ENCODE peak calls at places on chromosome 15, in nine cellular contexts. One of them, this sample, is unnamed.

GRCh38 chr15:90071220-90071807 is 31.0 kb downstream of the IDH2 start:
- DNase-seq in H1: no peak
- DNase-seq in ovary: peak
- DNase-seq in HCT116: peak
- DNase-seq in GM23338: peak
- DNase-seq in heart left ventricle: peak
- DNase-seq in cardiac fibroblast: peak
- DNase-seq in psoas muscle: peak
- DNase-seq in lower lobe of right lung: peak
- DNase-seq in this sample: peak

GRCh38 chr15:90915216-90915807 is 12.2 kb downstream of the MAN2A2 start:
- DNase-seq in H1: no peak
- DNase-seq in ovary: no peak
- DNase-seq in HCT116: no peak
- DNase-seq in GM23338: no peak
- DNase-seq in heart left ventricle: no peak
- DNase-seq in cardiac fibroblast: no peak
- DNase-seq in psoas muscle: peak
- DNase-seq in lower lobe of right lung: peak
- DNase-seq in this sample: no peak

GRCh38 chr15:39855400-39855799 is 64.7 kb downstream of the GPR176 start:
- DNase-seq in H1: no peak
- DNase-seq in ovary: no peak
- DNase-seq in HCT116: no peak
- DNase-seq in GM23338: no peak
- DNase-seq in heart left ventricle: no peak
- DNase-seq in cardiac fibroblast: peak
- DNase-seq in psoas muscle: no peak
- DNase-seq in lower lobe of right lung: no peak
- DNase-seq in this sample: no peak

GRCh38 chr15:63462053-63462452 is 42.3 kb upstream of the USP3 start:
- DNase-seq in H1: no peak
- DNase-seq in ovary: no peak
- DNase-seq in HCT116: no peak
- DNase-seq in GM23338: no peak
- DNase-seq in heart left ventricle: no peak
- DNase-seq in cardiac fibroblast: peak
- DNase-seq in psoas muscle: no peak
- DNase-seq in lower lobe of right lung: no peak
- DNase-seq in this sample: peak

GRCh38 chr15:67329984-67330733 is 75.6 kb downstream of the IQCH start:
- DNase-seq in H1: no peak
- DNase-seq in ovary: no peak
- DNase-seq in HCT116: no peak
- DNase-seq in GM23338: no peak
- DNase-seq in heart left ventricle: no peak
- DNase-seq in cardiac fibroblast: peak
- DNase-seq in psoas muscle: no peak
- DNase-seq in lower lobe of right lung: no peak
- DNase-seq in this sample: no peak

GRCh38 chr15:52181938-52182780 is 9.0 kb downstream of the GNB5 start:
- DNase-seq in H1: no peak
- DNase-seq in ovary: no peak
- DNase-seq in HCT116: no peak
- DNase-seq in GM23338: no peak
- DNase-seq in heart left ventricle: no peak
- DNase-seq in cardiac fibroblast: no peak
- DNase-seq in psoas muscle: no peak
- DNase-seq in lower lobe of right lung: no peak
- DNase-seq in this sample: no peak

GRCh38 chr15:84992157-84992940 is 10.7 kb downstream of the PDE8A start:
- DNase-seq in H1: no peak
- DNase-seq in ovary: no peak
- DNase-seq in HCT116: peak
- DNase-seq in GM23338: no peak
- DNase-seq in heart left ventricle: no peak
- DNase-seq in cardiac fibroblast: peak
- DNase-seq in psoas muscle: no peak
- DNase-seq in lower lobe of right lung: no peak
- DNase-seq in this sample: no peak

GRCh38 chr15:63752075-63752684 is 81.6 kb downstream of the HERC1 start:
- DNase-seq in H1: no peak
- DNase-seq in ovary: no peak
- DNase-seq in HCT116: peak
- DNase-seq in GM23338: peak
- DNase-seq in heart left ventricle: no peak
- DNase-seq in cardiac fibroblast: peak
- DNase-seq in psoas muscle: no peak
- DNase-seq in lower lobe of right lung: no peak
- DNase-seq in this sample: peak

GRCh38 chr15:42065008-42065407 is 29.4 kb downstream of the PLA2G4D start:
- DNase-seq in H1: no peak
- DNase-seq in ovary: no peak
- DNase-seq in HCT116: no peak
- DNase-seq in GM23338: no peak
- DNase-seq in heart left ventricle: peak
- DNase-seq in cardiac fibroblast: no peak
- DNase-seq in psoas muscle: no peak
- DNase-seq in lower lobe of right lung: no peak
- DNase-seq in this sample: no peak

GRCh38 chr15:58463815-58464697 is 32.3 kb downstream of the LIPC start:
- DNase-seq in H1: no peak
- DNase-seq in ovary: no peak
- DNase-seq in HCT116: no peak
- DNase-seq in GM23338: no peak
- DNase-seq in heart left ventricle: no peak
- DNase-seq in cardiac fibroblast: no peak
- DNase-seq in psoas muscle: no peak
- DNase-seq in lower lobe of right lung: no peak
- DNase-seq in this sample: no peak

GRCh38 chr15:76337047-76337738 is 620 bp downstream of the ISL2 start:
- DNase-seq in H1: no peak
- DNase-seq in ovary: no peak
- DNase-seq in HCT116: no peak
- DNase-seq in GM23338: peak
- DNase-seq in heart left ventricle: no peak
- DNase-seq in cardiac fibroblast: no peak
- DNase-seq in psoas muscle: no peak
- DNase-seq in lower lobe of right lung: no peak
- DNase-seq in this sample: no peak

GRCh38 chr15:92958105-92958504 is 58.0 kb downstream of the CHD2 start:
- DNase-seq in H1: no peak
- DNase-seq in ovary: no peak
- DNase-seq in HCT116: no peak
- DNase-seq in GM23338: no peak
- DNase-seq in heart left ventricle: no peak
- DNase-seq in cardiac fibroblast: no peak
- DNase-seq in psoas muscle: no peak
- DNase-seq in lower lobe of right lung: no peak
- DNase-seq in this sample: no peak

GRCh38 chr15:25175033-25175788 is 220.4 kb downstream of the SNRPN start:
- DNase-seq in H1: no peak
- DNase-seq in ovary: no peak
- DNase-seq in HCT116: no peak
- DNase-seq in GM23338: no peak
- DNase-seq in heart left ventricle: peak
- DNase-seq in cardiac fibroblast: no peak
- DNase-seq in psoas muscle: peak
- DNase-seq in lower lobe of right lung: peak
- DNase-seq in this sample: no peak

GRCh38 chr15:75051161-75051560 is 27.8 kb downstream of the PPCDC start:
- DNase-seq in H1: no peak
- DNase-seq in ovary: no peak
- DNase-seq in HCT116: no peak
- DNase-seq in GM23338: no peak
- DNase-seq in heart left ventricle: peak
- DNase-seq in cardiac fibroblast: no peak
- DNase-seq in psoas muscle: peak
- DNase-seq in lower lobe of right lung: no peak
- DNase-seq in this sample: no peak

GRCh38 chr15:48891229-48891765 is 13.4 kb downstream of the EID1 start:
- DNase-seq in H1: no peak
- DNase-seq in ovary: no peak
- DNase-seq in HCT116: no peak
- DNase-seq in GM23338: no peak
- DNase-seq in heart left ventricle: no peak
- DNase-seq in cardiac fibroblast: no peak
- DNase-seq in psoas muscle: no peak
- DNase-seq in lower lobe of right lung: no peak
- DNase-seq in this sample: no peak

GRCh38 chr15:73826711-73827243 is 46.6 kb upstream of the TBC1D21 start:
- DNase-seq in H1: no peak
- DNase-seq in ovary: no peak
- DNase-seq in HCT116: no peak
- DNase-seq in GM23338: no peak
- DNase-seq in heart left ventricle: no peak
- DNase-seq in cardiac fibroblast: no peak
- DNase-seq in psoas muscle: no peak
- DNase-seq in lower lobe of right lung: no peak
- DNase-seq in this sample: no peak

GRCh38 chr15:77988386-77989301 is 88.9 kb downstream of the TBC1D2B start:
- DNase-seq in H1: no peak
- DNase-seq in ovary: peak
- DNase-seq in HCT116: no peak
- DNase-seq in GM23338: no peak
- DNase-seq in heart left ventricle: no peak
- DNase-seq in cardiac fibroblast: no peak
- DNase-seq in psoas muscle: no peak
- DNase-seq in lower lobe of right lung: peak
- DNase-seq in this sample: no peak

GRCh38 chr15:70154440-70155347 is 57.0 kb upstream of the TLE3 start:
- DNase-seq in H1: no peak
- DNase-seq in ovary: peak
- DNase-seq in HCT116: no peak
- DNase-seq in GM23338: peak
- DNase-seq in heart left ventricle: no peak
- DNase-seq in cardiac fibroblast: peak
- DNase-seq in psoas muscle: no peak
- DNase-seq in lower lobe of right lung: no peak
- DNase-seq in this sample: no peak

GRCh38 chr15:45586990-45587860 is at the start of gene BLOC1S6:
- DNase-seq in H1: peak
- DNase-seq in ovary: peak
- DNase-seq in HCT116: peak
- DNase-seq in GM23338: peak
- DNase-seq in heart left ventricle: peak
- DNase-seq in cardiac fibroblast: peak
- DNase-seq in psoas muscle: peak
- DNase-seq in lower lobe of right lung: peak
- DNase-seq in this sample: peak
- TF ChIP-seq CTCF in H1: no peak
- TF ChIP-seq CTCF in ovary: no peak
- TF ChIP-seq CTCF in HCT116: no peak
- TF ChIP-seq CTCF in GM23338: no peak
- TF ChIP-seq CTCF in heart left ventricle: no peak
- TF ChIP-seq CTCF in cardiac fibroblast: no peak
- TF ChIP-seq CTCF in psoas muscle: no peak
- TF ChIP-seq CTCF in lower lobe of right lung: no peak
- TF ChIP-seq CTCF in this sample: no peak

DNA sequence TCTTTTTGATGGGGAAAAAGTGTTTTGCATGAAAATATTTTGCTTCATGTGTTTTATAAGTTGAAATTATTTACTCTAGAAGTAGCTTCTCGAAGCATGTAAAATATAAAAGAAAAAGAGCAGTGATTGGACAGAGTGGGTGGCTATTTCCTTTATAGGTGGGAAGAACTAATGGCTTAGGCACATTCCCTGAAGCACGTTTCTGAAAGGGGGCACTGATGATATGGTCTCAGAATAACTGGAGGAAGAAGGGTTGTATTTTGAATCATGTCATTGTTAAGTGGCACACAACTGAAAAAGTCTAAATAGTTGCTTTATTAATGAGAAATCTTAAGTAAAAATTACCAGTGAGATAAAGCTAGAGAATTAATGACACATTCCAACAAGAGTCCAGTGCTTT is 4.0 kb downstream of the UNC13C start:
- DNase-seq in H1: no peak
- DNase-seq in ovary: no peak
- DNase-seq in HCT116: no peak
- DNase-seq in GM23338: no peak
- DNase-seq in heart left ventricle: no peak
- DNase-seq in cardiac fibroblast: no peak
- DNase-seq in psoas muscle: no peak
- DNase-seq in lower lobe of right lung: no peak
- DNase-seq in this sample: no peak
- H3K4me3 ChIP-seq in H1: no peak
- H3K4me3 ChIP-seq in ovary: no peak
- H3K4me3 ChIP-seq in HCT116: no peak
- H3K4me3 ChIP-seq in GM23338: no peak
- H3K4me3 ChIP-seq in heart left ventricle: no peak
- H3K4me3 ChIP-seq in cardiac fibroblast: no peak
- H3K4me3 ChIP-seq in psoas muscle: no peak
- H3K4me3 ChIP-seq in lower lobe of right lung: no peak
- H3K4me3 ChIP-seq in this sample: no peak

GRCh38 chr15:51097553-51098330 is 3.0 kb upstream of the TNFAIP8L3 start:
- DNase-seq in H1: no peak
- DNase-seq in ovary: no peak
- DNase-seq in HCT116: no peak
- DNase-seq in GM23338: no peak
- DNase-seq in heart left ventricle: no peak
- DNase-seq in cardiac fibroblast: peak
- DNase-seq in psoas muscle: no peak
- DNase-seq in lower lobe of right lung: no peak
- DNase-seq in this sample: no peak

GRCh38 chr15:51098331-51098619 is 3.6 kb upstream of the TNFAIP8L3 start:
- DNase-seq in H1: no peak
- DNase-seq in ovary: no peak
- DNase-seq in HCT116: no peak
- DNase-seq in GM23338: no peak
- DNase-seq in heart left ventricle: no peak
- DNase-seq in cardiac fibroblast: no peak
- DNase-seq in psoas muscle: no peak
- DNase-seq in lower lobe of right lung: no peak
- DNase-seq in this sample: no peak

GRCh38 chr15:51099185-51099584 is 4.5 kb upstream of the TNFAIP8L3 start:
- DNase-seq in H1: no peak
- DNase-seq in ovary: no peak
- DNase-seq in HCT116: no peak
- DNase-seq in GM23338: no peak
- DNase-seq in heart left ventricle: no peak
- DNase-seq in cardiac fibroblast: no peak
- DNase-seq in psoas muscle: no peak
- DNase-seq in lower lobe of right lung: no peak
- DNase-seq in this sample: no peak

GRCh38 chr15:51103330-51103729 is 8.6 kb upstream of the TNFAIP8L3 start:
- DNase-seq in H1: no peak
- DNase-seq in ovary: no peak
- DNase-seq in HCT116: no peak
- DNase-seq in GM23338: no peak
- DNase-seq in heart left ventricle: no peak
- DNase-seq in cardiac fibroblast: peak
- DNase-seq in psoas muscle: no peak
- DNase-seq in lower lobe of right lung: no peak
- DNase-seq in this sample: no peak

GRCh38 chr15:51100785-51101489 is 6.2 kb upstream of the TNFAIP8L3 start:
- DNase-seq in H1: no peak
- DNase-seq in ovary: no peak
- DNase-seq in HCT116: no peak
- DNase-seq in GM23338: no peak
- DNase-seq in heart left ventricle: no peak
- DNase-seq in cardiac fibroblast: no peak
- DNase-seq in psoas muscle: no peak
- DNase-seq in lower lobe of right lung: no peak
- DNase-seq in this sample: no peak
- TF ChIP-seq CTCF in H1: peak
- TF ChIP-seq CTCF in ovary: no peak
- TF ChIP-seq CTCF in HCT116: no peak
- TF ChIP-seq CTCF in GM23338: peak
- TF ChIP-seq CTCF in heart left ventricle: no peak
- TF ChIP-seq CTCF in cardiac fibroblast: no peak
- TF ChIP-seq CTCF in psoas muscle: no peak
- TF ChIP-seq CTCF in lower lobe of right lung: no peak
- TF ChIP-seq CTCF in this sample: no peak

GRCh38 chr15:71462638-71463037 is 347.4 kb downstream of the THSD4 start:
- DNase-seq in H1: no peak
- DNase-seq in ovary: no peak
- DNase-seq in HCT116: no peak
- DNase-seq in GM23338: no peak
- DNase-seq in heart left ventricle: no peak
- DNase-seq in cardiac fibroblast: no peak
- DNase-seq in psoas muscle: no peak
- DNase-seq in lower lobe of right lung: no peak
- DNase-seq in this sample: no peak
- H3K4me3 ChIP-seq in H1: no peak
- H3K4me3 ChIP-seq in ovary: no peak
- H3K4me3 ChIP-seq in HCT116: no peak
- H3K4me3 ChIP-seq in GM23338: no peak
- H3K4me3 ChIP-seq in heart left ventricle: no peak
- H3K4me3 ChIP-seq in cardiac fibroblast: no peak
- H3K4me3 ChIP-seq in psoas muscle: no peak
- H3K4me3 ChIP-seq in lower lobe of right lung: no peak
- H3K4me3 ChIP-seq in this sample: no peak